ENCODE peak calls at places on chromosomes 4 and X, in ten cellular contexts. Y is H9, T is heart left ventricle, O is tibial nerve, M is IMR-90, U is breast epithelium, L is left ventricle myocardium inferior, B is cardiac muscle cell, F is sigmoid colon, D is heart right ventricle. P is an unnamed sample.
A peak's percentile ranks its signal among the peaks of the same experiment; 100 is the strongest.

GRCh38 chrX:47145408-47146120 is 543 bp downstream of the RBM10 start:
- DNase-seq in Y (no peak), T (no peak), O (no peak), M (no peak), U (no peak), L (no peak), B (no peak), F (peak; percentile 64), D (no peak), P (peak; percentile 23)

GRCh38 chr4:6395466-6396228 is 76.8 kb downstream of the PPP2R2C start:
- DNase-seq in Y (no peak), T (no peak), O (no peak), M (no peak), U (no peak), L (no peak), B (no peak), F (no peak), D (no peak), P (no peak)

GRCh38 chr4:148539387-148539786 is 97.2 kb upstream of the NR3C2 start:
- DNase-seq in Y (no peak), T (no peak), O (no peak), M (no peak), U (no peak), L (no peak), B (no peak), F (no peak), D (no peak), P (no peak)

GRCh38 chrX:37753384-37753783 is 26.5 kb upstream of the CYBB start:
- DNase-seq in Y (no peak), T (no peak), O (no peak), M (no peak), U (no peak), L (no peak), B (no peak), F (no peak), D (no peak), P (no peak)

GRCh38 chrX:29691044-29691443 is 524.3 kb upstream of the MAGEB2 start:
- DNase-seq in Y (no peak), T (no peak), O (no peak), M (no peak), U (no peak), L (no peak), B (no peak), F (no peak), D (no peak), P (no peak)

GRCh38 chrX:43717161-43717560 is 61.1 kb downstream of the MAOA start:
- DNase-seq in Y (no peak), T (no peak), O (no peak), M (no peak), U (no peak), L (no peak), B (no peak), F (no peak), D (no peak), P (no peak)

GRCh38 chrX:70998402-70999027 is 67.6 kb upstream of the SLC7A3 start:
- DNase-seq in Y (peak; percentile 40), T (peak; percentile 16), O (no peak), M (peak; percentile 47), U (peak; percentile 70), L (no peak), B (peak; percentile 73), F (no peak), D (no peak), P (peak; percentile 70)

GRCh38 chr4:14564281-14564680 is 438.0 kb upstream of the CPEB2 start:
- DNase-seq in Y (no peak), T (no peak), O (no peak), M (no peak), U (no peak), L (no peak), B (no peak), F (no peak), D (no peak), P (no peak)

GRCh38 chr4:47525154-47525819 is 40.2 kb downstream of the ATP10D start:
- DNase-seq in Y (no peak), T (no peak), O (no peak), M (peak; percentile 97), U (no peak), L (no peak), B (peak; percentile 94), F (peak; percentile 68), D (no peak), P (no peak)

GRCh38 chr4:166527500-166527899 is 654.5 kb downstream of the TLL1 start:
- DNase-seq in Y (peak; percentile 35), T (no peak), O (no peak), M (no peak), U (no peak), L (no peak), B (peak; percentile 23), F (no peak), D (no peak), P (no peak)

GRCh38 chr4:150381671-150382427 is 200.1 kb upstream of the MAB21L2 start:
- DNase-seq in Y (no peak), T (no peak), O (no peak), M (peak; percentile 52), U (no peak), L (no peak), B (peak; percentile 22), F (no peak), D (no peak), P (no peak)

GRCh38 chr4:158811704-158812103 is 42.9 kb downstream of the FNIP2 start:
- DNase-seq in Y (no peak), T (no peak), O (no peak), M (no peak), U (no peak), L (no peak), B (no peak), F (no peak), D (no peak), P (no peak)

GRCh38 chr4:105451346-105451745 is 22.5 kb downstream of the PPA2 start:
- DNase-seq in Y (no peak), T (no peak), O (no peak), M (no peak), U (no peak), L (no peak), B (no peak), F (no peak), D (no peak), P (no peak)

DNA sequence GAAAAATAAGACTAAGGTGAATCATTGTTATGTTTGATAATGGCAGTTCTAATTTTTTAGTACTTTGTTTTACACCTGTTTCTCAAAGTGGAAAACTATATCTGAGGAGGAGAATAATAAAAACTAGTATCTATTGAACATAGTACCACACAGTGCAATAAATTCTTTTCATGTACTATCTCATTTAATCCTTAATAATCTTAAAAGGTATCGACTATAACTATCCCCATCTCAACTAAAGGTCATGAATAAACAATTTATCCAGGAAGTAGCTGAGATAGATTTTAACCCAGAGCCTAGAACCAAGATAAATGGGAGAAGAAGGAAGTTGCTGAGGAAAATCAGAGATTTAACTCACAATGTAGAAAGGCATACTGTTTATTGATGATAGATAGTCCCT is 2.5 kb downstream of the CHIC2 start:
- DNase-seq in Y (no peak), T (no peak), O (no peak), M (no peak), U (no peak), L (no peak), B (no peak), F (no peak), D (no peak), P (no peak)
- H3K4me1 ChIP-seq in Y (no peaks in the 10 kb centered on the region), T (peaks cover 30% of the 10 kb centered on the region), O (peaks cover 38% of the 10 kb centered on the region), M (peaks cover 13% of the 10 kb centered on the region), U (peaks cover 16% of the 10 kb centered on the region), L (peaks cover 97% of the 10 kb centered on the region), B (peaks cover 35% of the 10 kb centered on the region), F (peaks cover 50% of the 10 kb centered on the region), D (peaks cover 79% of the 10 kb centered on the region), P (peaks cover 38% of the 10 kb centered on the region)

GRCh38 chr4:111494471-111494870 is 650.8 kb upstream of the FAM241A start:
- DNase-seq in Y (no peak), T (no peak), O (no peak), M (peak; percentile 13), U (no peak), L (no peak), B (peak; percentile 58), F (no peak), D (no peak), P (no peak)
- H3K27ac ChIP-seq in Y (no peak overlapping the region), T (no peak overlapping the region), O (no peak overlapping the region), M (no peak overlapping the region), U (no peak overlapping the region), L (no peak overlapping the region), B (no peak overlapping the region), F (no peak overlapping the region), D (no peak overlapping the region), P (no peak overlapping the region)

DNA sequence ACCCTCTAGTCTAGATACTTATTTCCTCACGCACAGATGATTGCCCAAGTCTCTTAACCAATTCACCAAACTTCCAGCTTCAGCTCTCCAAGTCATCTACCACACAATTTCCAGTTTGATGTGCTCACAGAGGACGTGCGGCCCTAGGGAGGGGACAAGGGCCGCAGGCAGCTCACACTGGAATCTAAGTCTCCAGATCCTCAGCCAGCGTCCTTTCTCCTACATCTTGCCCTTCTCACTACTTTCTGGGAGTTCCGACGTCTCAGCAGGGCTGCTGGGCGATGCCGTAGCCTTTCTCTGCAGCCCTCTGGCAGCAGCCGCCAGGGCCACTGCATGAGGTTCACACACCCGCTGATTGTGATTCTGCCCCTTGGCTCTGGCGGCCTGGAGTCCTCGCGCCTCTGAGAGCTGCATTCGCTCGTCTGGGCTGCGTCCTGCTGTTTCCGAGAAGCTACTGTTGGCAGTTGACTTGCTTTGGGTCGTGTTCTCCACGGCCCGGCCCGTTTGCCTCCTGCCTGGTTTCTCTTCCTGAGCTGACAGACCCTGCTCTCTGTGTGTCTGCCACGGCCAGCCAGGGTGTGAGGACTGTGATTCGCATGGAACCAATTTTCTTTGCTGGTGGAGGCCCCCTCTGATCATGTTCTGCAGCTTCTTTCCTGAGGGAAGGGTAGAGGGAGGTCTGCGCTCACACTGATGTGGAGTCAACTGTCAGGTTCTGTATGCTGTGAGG is 14.1 kb upstream of the TMEM131L start:
- DNase-seq in Y (peak; percentile 82), T (no peak), O (no peak), M (no peak), U (no peak), L (no peak), B (no peak), F (no peak), D (no peak), P (no peak)
- H3K4me1 ChIP-seq in Y (no peaks in the 10 kb centered on the region), T (no peaks in the 10 kb centered on the region), O (no peaks in the 10 kb centered on the region), M (peaks cover 5% of the 10 kb centered on the region), U (no peaks in the 10 kb centered on the region), L (peaks cover 19% of the 10 kb centered on the region), B (peaks cover 4% of the 10 kb centered on the region), F (peaks cover 16% of the 10 kb centered on the region), D (peaks cover 20% of the 10 kb centered on the region), P (no peaks in the 10 kb centered on the region)

DNA sequence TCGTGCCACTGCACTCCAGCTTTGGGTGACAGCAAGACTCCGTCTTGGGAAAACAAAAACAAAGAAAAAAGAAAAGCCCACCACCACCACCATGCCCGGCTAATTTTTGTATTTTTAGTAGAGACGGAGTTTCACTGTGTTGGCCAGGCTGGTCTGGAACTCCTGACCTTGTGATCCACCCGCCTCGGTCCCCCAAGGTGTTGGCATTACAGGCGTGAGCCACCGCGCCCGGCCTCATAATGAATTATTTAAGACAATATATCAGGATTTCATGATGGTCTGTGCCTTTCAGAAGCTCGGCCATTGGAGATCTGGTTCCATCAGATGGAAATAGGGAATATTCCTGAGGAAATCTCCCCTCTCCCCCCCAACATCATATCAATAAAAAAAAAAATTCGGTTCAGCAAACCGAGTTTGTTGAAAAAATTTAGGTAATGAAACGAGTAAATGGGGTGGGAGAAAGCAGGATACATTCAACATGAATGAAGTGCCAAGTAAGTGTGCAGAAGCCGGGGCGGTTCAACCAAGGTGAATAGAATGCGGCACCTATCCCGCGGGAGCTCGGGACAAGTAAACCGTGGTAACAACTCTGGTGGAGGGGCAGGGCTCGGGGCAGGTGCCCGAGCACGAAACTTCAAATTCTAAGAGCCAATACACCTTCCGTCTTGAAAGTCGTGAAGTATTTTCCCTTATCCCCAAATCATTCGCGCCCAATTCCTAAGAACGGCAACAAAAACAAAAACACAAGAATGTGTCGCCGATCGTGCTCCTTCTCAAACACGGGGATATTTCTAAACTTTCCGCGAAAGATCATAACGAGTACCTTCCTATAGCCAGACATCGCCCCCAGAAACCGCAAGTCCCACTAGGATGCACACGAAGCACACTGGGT is 773 bp upstream of the TXLNG start:
- DNase-seq in Y (no peak), T (peak; percentile 18), O (no peak), M (no peak), U (peak; percentile 45), L (no peak), B (no peak), F (peak; percentile 69), D (no peak), P (peak; percentile 38)
- H3K27ac ChIP-seq in Y (peak overlapping the region; percentile 29), T (no peak overlapping the region), O (peak overlapping the region; percentile 95), M (no peak overlapping the region), U (peak overlapping the region; percentile 89), L (peak overlapping the region; percentile 65), B (no peak overlapping the region), F (peak overlapping the region; percentile 67), D (no peak overlapping the region), P (no peak overlapping the region)

P was measured in testis.